ENCODE peak calls at places on chromosomes 2 and 18, in six cellular contexts. W, P, E, D, H and S are unnamed samples.

GRCh38 chr2:233643128-233643527 is 6.9 kb downstream of the UGT1A10 start:
- DNase-seq in W (no peak), P (no peak), E (no peak), D (peak; percentile 5), H (no peak), S (peak; percentile 36)

GRCh38 chr2:157696036-157696435 is 67.4 kb upstream of the ACVR1C start:
- DNase-seq in W (no peak), P (no peak), E (no peak), D (no peak), H (peak; percentile 85), S (no peak)

GRCh38 chr2:188320861-188321260 is 29.2 kb downstream of the GULP1 start:
- DNase-seq in W (no peak), P (no peak), E (no peak), D (no peak), H (no peak), S (no peak)

GRCh38 chr2:211241891-211242290 is 685.5 kb downstream of the CPS1 start:
- DNase-seq in W (no peak), P (no peak), E (no peak), D (no peak), H (no peak), S (no peak)

GRCh38 chr2:232341061-232341738 is 37.4 kb upstream of the ALPP start:
- DNase-seq in W (no peak), P (no peak), E (no peak), D (no peak), H (no peak), S (no peak)

GRCh38 chr18:58024139-58024538 is 19.9 kb upstream of the NEDD4L start:
- DNase-seq in W (no peak), P (no peak), E (no peak), D (no peak), H (no peak), S (peak; percentile 94)

GRCh38 chr2:236673126-236673822 is 103.6 kb downstream of the ACKR3 start:
- DNase-seq in W (no peak), P (no peak), E (no peak), D (no peak), H (no peak), S (no peak)

GRCh38 chr18:48590678-48591077 is 51.8 kb downstream of the CTIF start:
- DNase-seq in W (peak; percentile 20), P (no peak), E (no peak), D (no peak), H (peak; percentile 94), S (no peak)

GRCh38 chr2:9226458-9227380 is 20.1 kb downstream of the ASAP2 start:
- DNase-seq in W (no peak), P (no peak), E (no peak), D (no peak), H (no peak), S (no peak)

GRCh38 chr2:129806317-129806716 is 173.1 kb upstream of the RAB6C start:
- DNase-seq in W (no peak), P (no peak), E (no peak), D (no peak), H (no peak), S (no peak)

DNA sequence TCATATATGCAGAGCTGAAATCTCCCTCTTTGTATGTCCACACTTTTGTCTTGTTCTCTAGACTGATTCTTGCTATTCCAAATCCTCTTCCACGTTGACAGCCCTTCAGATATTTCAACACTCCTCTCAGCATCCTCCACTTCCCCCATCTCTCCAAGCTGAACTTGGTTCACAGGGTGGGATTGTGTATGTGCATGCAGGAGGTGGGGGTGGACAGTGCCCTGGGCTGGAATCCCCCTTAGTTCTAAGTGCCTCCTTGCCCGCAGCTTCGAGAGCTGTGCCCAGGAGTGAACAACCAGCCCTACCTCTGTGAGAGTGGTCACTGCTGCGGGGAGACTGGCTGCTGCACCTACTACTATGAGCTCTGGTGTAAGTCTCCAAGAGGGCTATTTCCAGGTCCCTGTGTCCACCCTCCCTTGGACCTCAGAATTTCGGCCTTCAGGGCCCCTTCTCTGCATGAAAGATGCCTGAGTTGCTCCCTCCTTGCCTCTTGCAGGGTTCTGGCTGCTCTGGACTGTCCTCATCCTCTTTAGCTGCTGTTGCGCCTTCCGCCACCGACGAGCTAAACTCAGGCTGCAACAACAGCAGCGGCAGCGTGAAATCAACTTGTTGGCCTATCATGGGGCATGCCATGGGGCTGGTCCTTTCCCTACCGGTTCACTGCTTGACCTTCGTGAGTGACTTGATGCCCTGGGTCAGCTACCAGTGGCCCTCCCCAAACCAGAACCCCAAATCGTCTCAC is 1.3 kb downstream of the WBP1 start:
- DNase-seq in W (no peak), P (no peak), E (no peak), D (no peak), H (no peak), S (no peak)
- TF ChIP-seq BHLHE40 in W (no peak), P (no peak), E (no peak), D (no peak), H (no peak), S (no peak)

GRCh38 chr2:240886678-240887574 is 9.0 kb downstream of the MAB21L4 start:
- DNase-seq in W (no peak), P (no peak), E (no peak), D (no peak), H (no peak), S (no peak)

GRCh38 chr2:240885980-240886565 is 9.9 kb downstream of the MAB21L4 start:
- DNase-seq in W (no peak), P (no peak), E (no peak), D (no peak), H (no peak), S (no peak)

GRCh38 chr2:240884745-240885144 is 11.2 kb downstream of the MAB21L4 start:
- DNase-seq in W (no peak), P (no peak), E (no peak), D (no peak), H (no peak), S (no peak)

GRCh38 chr2:240884221-240884620 is 11.7 kb downstream of the MAB21L4 start:
- DNase-seq in W (no peak), P (no peak), E (no peak), D (no peak), H (no peak), S (no peak)

GRCh38 chr2:240885566-240885965 is 10.4 kb downstream of the MAB21L4 start:
- DNase-seq in W (no peak), P (no peak), E (no peak), D (no peak), H (no peak), S (no peak)
- TF ChIP-seq BHLHE40 in W (no peak), P (no peak), E (no peak), D (no peak), H (no peak), S (no peak)

DNA sequence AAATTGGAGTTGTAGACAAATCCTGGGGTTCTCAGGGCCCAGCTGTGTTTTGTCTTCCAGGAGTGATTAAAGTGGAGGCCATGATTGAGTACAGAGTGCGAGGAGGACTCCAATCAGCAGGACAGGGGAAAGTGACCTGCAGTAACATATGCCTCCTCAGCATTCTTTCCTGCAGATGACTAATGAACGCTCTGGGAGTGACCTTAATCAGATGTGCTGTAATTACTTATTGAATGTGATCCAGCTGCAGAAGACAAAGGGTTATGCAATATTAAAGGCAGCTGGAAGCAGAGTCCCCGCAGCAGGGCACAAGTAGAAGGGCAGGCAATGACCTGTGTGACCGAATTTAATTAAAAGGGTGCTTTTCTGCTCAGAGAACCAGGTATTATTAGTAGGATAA is 141.0 kb downstream of the CCBE1 start:
- DNase-seq in W (no peak), P (no peak), E (no peak), D (no peak), H (peak; percentile 52), S (no peak)
- TF ChIP-seq BHLHE40 in W (no peak), P (no peak), E (no peak), D (no peak), H (no peak), S (no peak)

GRCh38 chr2:12032421-12032820 is 286.0 kb downstream of the LPIN1 start:
- DNase-seq in W (no peak), P (peak; percentile 71), E (no peak), D (no peak), H (no peak), S (no peak)
- TF ChIP-seq BHLHE40 in W (no peak), P (peak; percentile 67), E (no peak), D (no peak), H (no peak), S (no peak)